ENCODE peak calls at places on chromosomes 1 and 21, in eight cellular contexts. R is fibroblast of lung; Y is fibroblast of the aortic adventitia; K is uterus; B is breast epithelium; T is CD8-positive, alpha-beta T cell; U is GM23338; H is fibroblast of mammary gland. L is an unnamed sample.

GRCh38 chr1:93585059-93585966 is 96.3 kb downstream of the BCAR3 start:
- DNase-seq in B (peak), Y (peak), H (peak), K (no peak), T (no peak), U (no peak), R (no peak), L (no peak)

GRCh38 chr21:39137248-39138186 is 45.7 kb downstream of the PSMG1 start:
- DNase-seq in U (peak), T (no peak), K (peak), B (no peak), R (peak), H (peak), Y (peak), L (no peak)

GRCh38 chr1:183022202-183023145 is 746 bp upstream of the LAMC1 start:
- DNase-seq in U (peak), B (peak), Y (peak), T (no peak), H (peak), K (peak), R (peak), L (peak)

GRCh38 chr1:180299486-180300246 is 69.6 kb downstream of the LHX4 start:
- DNase-seq in Y (no peak), K (no peak), R (no peak), B (no peak), U (no peak), H (no peak), T (no peak), L (no peak)

GRCh38 chr1:118960567-118961136 is 27.5 kb downstream of the TBX15 start:
- DNase-seq in B (peak), U (peak), K (no peak), Y (peak), R (peak), H (peak), T (no peak), L (no peak)

GRCh38 chr1:8166436-8166835 is 140.3 kb upstream of the ERRFI1 start:
- DNase-seq in B (no peak), U (no peak), K (no peak), H (peak), Y (no peak), T (no peak), R (no peak), L (no peak)

GRCh38 chr1:202471246-202471645 is 122.7 kb downstream of the PPP1R12B start:
- DNase-seq in K (no peak), T (no peak), R (no peak), Y (no peak), U (no peak), H (no peak), B (no peak), L (no peak)

GRCh38 chr1:159229486-159229885 is 24.8 kb downstream of the ACKR1 start:
- DNase-seq in B (peak), U (no peak), Y (no peak), K (no peak), T (no peak), R (no peak), H (no peak), L (no peak)

GRCh38 chr1:203072002-203072607 is 13.7 kb downstream of the MYOG start:
- DNase-seq in B (no peak), T (no peak), H (no peak), U (peak), R (no peak), K (no peak), Y (no peak), L (no peak)

GRCh38 chr1:226109829-226110248 is 47.3 kb downstream of the H3-3A start:
- DNase-seq in B (peak), K (peak), Y (peak), U (peak), R (peak), H (peak), T (peak), L (peak)

GRCh38 chr1:17168480-17168878 is 36.4 kb upstream of the PADI1 start:
- DNase-seq in Y (peak), H (peak), U (no peak), K (no peak), R (peak), B (no peak), T (no peak), L (peak)

GRCh38 chr21:37675202-37675801 is 241.0 kb downstream of the KCNJ6 start:
- DNase-seq in H (peak), Y (peak), T (peak), U (peak), R (peak), K (peak), B (peak), L (peak)

GRCh38 chr1:185155600-185156320 is 993 bp downstream of the TRMT1L start:
- DNase-seq in K (no peak), H (peak), T (no peak), B (no peak), R (peak), U (no peak), Y (peak), L (no peak)

GRCh38 chr1:224170748-224171478 is 12.1 kb upstream of the DEGS1 start:
- DNase-seq in H (peak), B (no peak), K (no peak), Y (peak), R (no peak), U (peak), T (no peak), L (no peak)

GRCh38 chr1:201930803-201931202 is 15.5 kb downstream of the LMOD1 start:
- DNase-seq in B (no peak), R (no peak), K (no peak), T (no peak), H (no peak), U (no peak), Y (no peak), L (no peak)

GRCh38 chr1:21828075-21828474 is 16.0 kb downstream of the LDLRAD2 start:
- DNase-seq in R (no peak), Y (no peak), B (no peak), T (no peak), H (no peak), K (no peak), U (no peak), L (no peak)

GRCh38 chr1:9009438-9010366 is 16.5 kb downstream of the SLC2A7 start:
- DNase-seq in T (no peak), R (peak), K (no peak), H (peak), U (peak), Y (peak), B (no peak), L (no peak)

GRCh38 chr1:28354121-28354520 is 15.4 kb upstream of the PHACTR4 start:
- DNase-seq in Y (peak), R (peak), T (no peak), U (no peak), K (no peak), H (peak), B (no peak), L (no peak)

GRCh38 chr1:64933296-64934070 is 32.9 kb downstream of the JAK1 start:
- DNase-seq in K (peak), H (peak), R (peak), T (no peak), U (no peak), Y (peak), B (peak), L (peak)

GRCh38 chr1:47651311-47652089 is 213.7 kb downstream of the FOXD2 start:
- DNase-seq in U (no peak), Y (no peak), H (no peak), T (no peak), B (peak), R (no peak), K (no peak), L (no peak)

GRCh38 chr1:173213665-173214064 is 6.5 kb upstream of the TNFSF4 start:
- DNase-seq in U (no peak), K (no peak), B (no peak), H (no peak), T (no peak), Y (no peak), R (no peak), L (no peak)

GRCh38 chr1:231443363-231443762 is 21.3 kb upstream of the EGLN1 start:
- DNase-seq in B (no peak), T (no peak), R (no peak), H (no peak), Y (no peak), U (no peak), K (no peak), L (no peak)

GRCh38 chr1:46810596-46810995 is 11.8 kb downstream of the CYP4B1 start:
- DNase-seq in R (no peak), Y (no peak), B (no peak), U (no peak), H (no peak), K (no peak), T (no peak), L (no peak)

GRCh38 chr1:8969937-8970336 is 24.3 kb downstream of the CA6 start:
- DNase-seq in Y (no peak), B (no peak), K (no peak), T (no peak), U (no peak), R (no peak), H (no peak), L (no peak)

GRCh38 chr1:182110635-182111034 is 49.1 kb upstream of the ZNF648 start:
- DNase-seq in R (no peak), H (no peak), K (no peak), T (no peak), B (no peak), U (no peak), Y (no peak), L (no peak)

GRCh38 chr1:92858564-92859399 is 26.9 kb downstream of the RPL5 start:
- DNase-seq in R (peak), T (peak), K (peak), H (peak), Y (peak), B (peak), U (peak), L (peak)

GRCh38 chr1:67752306-67752705 is 67.3 kb downstream of the GADD45A start:
- DNase-seq in H (peak), R (no peak), B (no peak), U (peak), T (no peak), Y (no peak), K (no peak), L (no peak)

GRCh38 chr1:218917646-218918045 is 256.0 kb upstream of the LYPLAL1 start:
- DNase-seq in U (no peak), R (peak), Y (peak), T (no peak), K (no peak), H (no peak), B (no peak), L (no peak)

GRCh38 chr1:94025383-94026340 is 95.3 kb downstream of the ABCA4 start:
- DNase-seq in B (no peak), H (peak), Y (peak), T (no peak), U (peak), R (peak), K (no peak), L (no peak)

GRCh38 chr1:222706815-222707214 is 5.5 kb downstream of the AIDA start:
- DNase-seq in B (no peak), R (no peak), H (no peak), K (no peak), T (no peak), U (no peak), Y (no peak), L (no peak)

GRCh38 chr21:38511662-38512243 is 13.5 kb upstream of the ERG start:
- DNase-seq in H (no peak), T (no peak), Y (no peak), R (no peak), U (no peak), B (no peak), K (no peak), L (no peak)

GRCh38 chr1:236325567-236325966 is 43.8 kb upstream of the ERO1B start:
- DNase-seq in T (no peak), U (no peak), K (no peak), R (no peak), B (no peak), H (no peak), Y (no peak), L (no peak)

GRCh38 chr1:113782451-113782850 is 23.2 kb upstream of the PHTF1 start:
- DNase-seq in R (peak), Y (no peak), H (no peak), B (no peak), T (no peak), K (no peak), U (no peak), L (no peak)

GRCh38 chr1:35345439-35345981 is 77.0 kb downstream of the ZMYM4 start:
- DNase-seq in T (no peak), K (no peak), H (peak), R (peak), U (peak), Y (no peak), B (no peak), L (no peak)

GRCh38 chr1:9166289-9167235 is 37.7 kb upstream of the GPR157 start:
- DNase-seq in Y (peak), U (no peak), K (no peak), T (no peak), H (peak), B (no peak), R (peak), L (no peak)

GRCh38 chr1:66951513-66951912 is 26.7 kb downstream of the MIER1 start:
- DNase-seq in R (peak), B (no peak), H (peak), Y (peak), K (no peak), U (no peak), T (no peak), L (no peak)

GRCh38 chr1:89850844-89851410 is 30.1 kb downstream of the LRRC8D start:
- DNase-seq in R (no peak), U (no peak), K (no peak), T (no peak), H (no peak), B (no peak), Y (no peak), L (no peak)

GRCh38 chr1:156129687-156130577 is 15.4 kb downstream of the LMNA start:
- DNase-seq in R (peak), K (peak), T (peak), Y (peak), U (peak), H (peak), B (peak), L (peak)

GRCh38 chr1:156126043-156126700 is 11.7 kb downstream of the LMNA start:
- DNase-seq in R (peak), Y (peak), B (peak), U (peak), K (peak), H (peak), T (peak), L (peak)

GRCh38 chr1:156130578-156130942 is 16.0 kb downstream of the LMNA start:
- DNase-seq in B (no peak), R (no peak), H (no peak), Y (no peak), U (no peak), K (no peak), T (no peak), L (no peak)

GRCh38 chr1:156126701-156127534 is 12.4 kb downstream of the LMNA start:
- DNase-seq in U (no peak), K (no peak), H (peak), R (peak), B (peak), T (peak), Y (peak), L (peak)

GRCh38 chr1:156128749-156129682 is 14.5 kb downstream of the LMNA start:
- DNase-seq in T (no peak), B (no peak), Y (peak), R (peak), K (peak), H (peak), U (no peak), L (peak)
- H3K4me3 ChIP-seq in T (no peak), B (peak), Y (peak), R (peak), K (peak), H (peak), U (no peak), L (peak)

DNA sequence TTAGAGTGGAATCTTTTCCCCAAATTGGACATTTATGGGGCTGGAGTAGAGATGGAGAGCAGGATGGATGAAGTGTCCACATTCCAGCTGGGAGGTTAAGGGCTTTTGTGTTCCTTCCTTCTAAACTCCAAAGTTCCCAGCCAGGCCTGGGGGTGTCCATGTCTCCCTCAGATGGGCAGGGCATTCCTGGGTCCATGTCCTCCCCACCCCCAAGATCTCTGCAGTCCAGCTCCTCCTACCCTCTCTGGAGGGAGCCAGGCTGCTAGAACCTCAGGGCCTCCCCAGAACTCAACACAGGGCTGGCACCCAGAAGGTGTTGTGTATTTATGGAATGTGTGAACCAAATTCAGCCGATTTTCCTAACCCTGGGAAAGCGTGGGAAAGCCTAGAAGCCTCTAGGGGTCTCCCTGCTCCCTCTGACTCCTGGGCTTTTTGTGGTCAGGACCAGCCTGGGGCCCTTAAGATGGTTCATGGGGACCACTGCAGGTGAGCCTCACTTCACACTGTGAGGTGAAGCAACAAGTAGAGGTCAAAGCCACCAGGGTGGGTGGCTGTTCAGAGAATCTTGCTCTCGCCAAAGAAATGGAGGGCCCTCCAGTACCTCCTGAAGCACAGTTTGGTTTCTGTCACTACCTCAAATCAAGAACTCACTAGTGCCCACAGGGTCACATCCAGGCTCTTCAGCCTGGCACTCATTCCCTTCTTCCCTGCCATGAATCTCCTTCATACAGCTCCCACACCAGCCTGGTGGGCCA is 54.8 kb downstream of the GLIS1 start:
- DNase-seq in T (no peak), R (no peak), U (peak), B (no peak), K (no peak), H (no peak), Y (no peak), L (no peak)
- TF ChIP-seq CTCF in T (no peak), R (no peak), U (peak), B (no peak), K (no peak), H (peak), Y (peak), L (peak)

DNA sequence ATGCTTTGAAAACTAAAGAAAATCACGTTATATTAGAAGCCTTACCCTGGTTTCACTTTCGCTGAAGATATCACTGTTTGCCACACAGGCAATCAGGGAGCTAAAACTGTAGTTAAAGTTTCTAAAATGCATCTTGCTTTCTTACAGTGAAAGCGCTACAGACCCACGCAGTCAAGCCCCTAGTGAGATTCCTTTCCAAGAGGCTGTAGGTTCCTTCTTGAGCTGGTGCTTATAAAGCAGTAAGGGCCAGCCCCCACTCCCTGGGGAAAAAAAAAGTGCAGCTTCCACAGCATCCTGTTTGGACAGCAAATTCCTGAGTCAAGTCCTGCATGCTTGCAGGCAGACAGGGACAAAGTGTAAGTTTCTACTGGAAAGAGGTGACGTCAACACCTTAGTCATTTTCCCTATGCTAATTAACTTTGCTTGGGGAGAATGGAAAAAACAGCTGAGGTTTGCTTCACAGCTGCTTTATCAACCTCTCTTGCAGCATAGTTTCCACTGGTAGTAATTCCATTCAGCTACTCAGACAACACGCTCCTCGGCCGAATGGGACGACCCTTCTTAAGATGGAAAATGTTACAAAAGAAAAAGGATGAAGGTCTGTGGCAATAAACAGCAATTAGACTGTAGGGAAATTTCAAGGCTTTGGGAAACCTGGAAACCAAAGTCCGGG is 14.7 kb upstream of the KCNE1 start:
- DNase-seq in U (peak), B (peak), H (peak), R (peak), Y (peak), T (no peak), K (peak), L (peak)
- H3K4me3 ChIP-seq in U (peak), B (peak), H (peak), R (peak), Y (peak), T (no peak), K (peak), L (peak)

GRCh38 chr1:38154089-38154470 is 107.5 kb upstream of the POU3F1 start:
- DNase-seq in Y (no peak), T (no peak), K (no peak), H (no peak), U (no peak), R (no peak), B (no peak), L (no peak)

GRCh38 chr1:38151399-38151798 is 104.8 kb upstream of the POU3F1 start:
- DNase-seq in K (no peak), H (no peak), B (no peak), R (no peak), Y (no peak), T (no peak), U (no peak), L (no peak)

GRCh38 chr1:38153426-38154088 is 107.0 kb upstream of the POU3F1 start:
- DNase-seq in K (no peak), T (no peak), U (peak), Y (no peak), R (no peak), H (no peak), B (no peak), L (no peak)

DNA sequence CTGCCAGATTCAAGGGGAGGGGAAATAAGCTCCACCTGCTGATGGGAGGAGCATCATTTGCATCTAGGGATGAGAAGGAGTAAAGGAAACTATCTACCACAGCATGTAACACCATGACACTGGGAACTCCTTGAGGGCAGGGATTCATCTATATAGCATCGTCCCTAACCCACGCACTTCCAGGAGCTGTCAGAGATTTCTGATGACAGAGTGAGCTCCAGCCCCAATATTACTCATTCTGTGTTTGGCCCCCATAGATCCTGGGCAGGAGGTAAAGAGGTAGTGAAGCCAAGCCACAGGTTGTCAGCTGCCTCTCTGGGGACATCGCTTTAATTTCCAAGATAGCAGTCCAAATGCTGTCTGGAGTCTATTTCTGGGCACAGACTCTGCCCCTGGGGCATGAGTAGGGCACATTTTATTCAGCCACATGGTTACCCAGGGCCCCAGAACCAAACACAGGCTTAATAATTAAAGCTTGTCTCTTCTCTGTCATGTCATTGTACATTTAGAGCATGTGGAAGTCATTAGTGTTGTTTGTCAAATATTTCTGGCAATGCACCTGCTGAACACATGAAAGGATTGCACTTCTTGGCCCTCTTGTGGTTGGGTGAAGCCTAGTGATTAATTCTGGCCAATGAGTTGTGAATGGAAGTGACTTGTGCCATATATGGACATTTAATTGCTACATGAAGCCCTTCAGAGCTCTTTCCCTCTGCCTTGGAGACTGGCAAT is 105.9 kb upstream of the POU3F1 start:
- DNase-seq in Y (no peak), K (no peak), B (peak), H (peak), U (no peak), T (no peak), R (no peak), L (peak)
- TF ChIP-seq CTCF in Y (no peak), K (no peak), B (peak), H (no peak), U (peak), T (no peak), R (no peak), L (peak)